ENCODE peak calls at places on chromosomes 2 and 18, in six cellular contexts. One of them, this sample, is unnamed.

GRCh38 chr18:40356153-40356552 is 1598.9 kb upstream of the PIK3C3 start:
- DNase-seq in A549: no peak
- DNase-seq in cardiac muscle cell: no peak
- DNase-seq in tibial nerve: no peak
- DNase-seq in thyroid gland: no peak
- DNase-seq in AG04450: no peak
- DNase-seq in this sample: no peak

GRCh38 chr2:149125031-149125725 is 86.7 kb downstream of the LYPD6B start:
- DNase-seq in A549: no peak
- DNase-seq in cardiac muscle cell: no peak
- DNase-seq in tibial nerve: no peak
- DNase-seq in thyroid gland: no peak
- DNase-seq in AG04450: no peak
- DNase-seq in this sample: no peak

GRCh38 chr2:143128681-143129580 is at the start of gene ARHGAP15:
- DNase-seq in A549: no peak
- DNase-seq in cardiac muscle cell: no peak
- DNase-seq in tibial nerve: no peak
- DNase-seq in thyroid gland: peak; percentile 9
- DNase-seq in AG04450: no peak
- DNase-seq in this sample: no peak

GRCh38 chr2:55163258-55163657 is 68.8 kb downstream of the CLHC1 start:
- DNase-seq in A549: no peak
- DNase-seq in cardiac muscle cell: no peak
- DNase-seq in tibial nerve: peak; percentile 28
- DNase-seq in thyroid gland: peak; percentile 20
- DNase-seq in AG04450: no peak
- DNase-seq in this sample: peak; percentile 57

GRCh38 chr2:114534051-114534727 is 91.7 kb downstream of the DPP10 start:
- DNase-seq in A549: no peak
- DNase-seq in cardiac muscle cell: no peak
- DNase-seq in tibial nerve: no peak
- DNase-seq in thyroid gland: no peak
- DNase-seq in AG04450: no peak
- DNase-seq in this sample: no peak

GRCh38 chr2:152335851-152336102 is 803 bp downstream of the FMNL2 start:
- DNase-seq in A549: no peak
- DNase-seq in cardiac muscle cell: no peak
- DNase-seq in tibial nerve: no peak
- DNase-seq in thyroid gland: peak; percentile 42
- DNase-seq in AG04450: no peak
- DNase-seq in this sample: no peak

GRCh38 chr2:11901351-11902069 is 155.1 kb downstream of the LPIN1 start:
- DNase-seq in A549: no peak
- DNase-seq in cardiac muscle cell: no peak
- DNase-seq in tibial nerve: no peak
- DNase-seq in thyroid gland: no peak
- DNase-seq in AG04450: no peak
- DNase-seq in this sample: no peak

GRCh38 chr2:4381049-4381448 is 677.7 kb downstream of the DCDC2C start:
- DNase-seq in A549: no peak
- DNase-seq in cardiac muscle cell: no peak
- DNase-seq in tibial nerve: no peak
- DNase-seq in thyroid gland: no peak
- DNase-seq in AG04450: no peak
- DNase-seq in this sample: no peak

GRCh38 chr2:85353876-85354285 is 447 bp downstream of the RETSAT start:
- DNase-seq in A549: peak; percentile 69
- DNase-seq in cardiac muscle cell: no peak
- DNase-seq in tibial nerve: peak; percentile 15
- DNase-seq in thyroid gland: peak; percentile 90
- DNase-seq in AG04450: no peak
- DNase-seq in this sample: peak; percentile 7

GRCh38 chr2:9164112-9164608 is 42.5 kb upstream of the ASAP2 start:
- DNase-seq in A549: no peak
- DNase-seq in cardiac muscle cell: no peak
- DNase-seq in tibial nerve: no peak
- DNase-seq in thyroid gland: no peak
- DNase-seq in AG04450: no peak
- DNase-seq in this sample: no peak

GRCh38 chr2:58891828-58892366 is 650.8 kb upstream of the FANCL start:
- DNase-seq in A549: no peak
- DNase-seq in cardiac muscle cell: no peak
- DNase-seq in tibial nerve: no peak
- DNase-seq in thyroid gland: no peak
- DNase-seq in AG04450: no peak
- DNase-seq in this sample: no peak

DNA sequence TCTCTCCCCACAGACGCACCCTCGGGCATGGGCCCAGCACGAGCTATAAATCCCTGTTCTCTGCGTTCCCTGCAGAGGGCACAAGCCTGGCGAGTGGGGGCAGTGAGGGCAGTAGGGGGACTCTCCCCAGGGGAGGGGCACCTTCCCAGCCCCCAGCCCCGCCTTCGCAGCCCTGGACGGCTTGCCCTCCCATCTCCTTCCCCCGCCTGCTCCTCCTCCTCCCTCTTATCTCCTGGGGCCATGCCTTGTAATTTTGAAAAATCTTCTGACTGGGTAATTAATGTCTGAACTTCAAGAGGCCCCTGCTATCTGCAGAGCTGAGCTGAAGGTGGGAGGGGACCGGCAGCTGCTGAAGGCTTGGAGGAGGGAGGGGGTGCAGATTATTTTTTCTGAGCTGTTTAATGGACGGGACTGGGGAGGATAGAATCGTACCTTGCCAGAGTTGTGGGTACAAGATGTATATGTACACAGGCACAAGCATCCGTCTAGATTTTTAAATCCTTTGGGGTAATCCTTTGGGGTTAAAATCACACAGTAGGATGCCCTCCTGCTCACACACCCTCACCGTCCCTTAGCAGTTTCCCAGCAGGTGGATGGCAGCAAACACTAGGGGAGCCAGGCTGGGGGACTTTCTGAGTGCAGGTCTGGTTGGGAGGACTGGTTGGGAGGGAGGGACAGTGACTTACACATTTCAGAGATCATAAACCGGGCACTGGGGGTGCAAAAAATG is 121.9 kb downstream of the SMAD7 start:
- DNase-seq in A549: no peak
- DNase-seq in cardiac muscle cell: peak; percentile 60
- DNase-seq in tibial nerve: no peak
- DNase-seq in thyroid gland: no peak
- DNase-seq in AG04450: no peak
- DNase-seq in this sample: no peak
- TF ChIP-seq CTCF in A549: no peak
- TF ChIP-seq CTCF in cardiac muscle cell: no peak
- TF ChIP-seq CTCF in tibial nerve: no peak
- TF ChIP-seq CTCF in thyroid gland: no peak
- TF ChIP-seq CTCF in AG04450: no peak
- TF ChIP-seq CTCF in this sample: no peak

GRCh38 chr2:239241431-239241830 is 159.4 kb downstream of the HDAC4 start:
- DNase-seq in A549: no peak
- DNase-seq in cardiac muscle cell: no peak
- DNase-seq in tibial nerve: no peak
- DNase-seq in thyroid gland: no peak
- DNase-seq in AG04450: no peak
- DNase-seq in this sample: no peak

GRCh38 chr2:239238839-239239606 is 161.8 kb downstream of the HDAC4 start:
- DNase-seq in A549: no peak
- DNase-seq in cardiac muscle cell: no peak
- DNase-seq in tibial nerve: no peak
- DNase-seq in thyroid gland: no peak
- DNase-seq in AG04450: no peak
- DNase-seq in this sample: no peak

GRCh38 chr2:239238381-239238780 is 162.4 kb downstream of the HDAC4 start:
- DNase-seq in A549: no peak
- DNase-seq in cardiac muscle cell: no peak
- DNase-seq in tibial nerve: no peak
- DNase-seq in thyroid gland: no peak
- DNase-seq in AG04450: no peak
- DNase-seq in this sample: no peak

GRCh38 chr2:239239607-239240479 is 161.0 kb downstream of the HDAC4 start:
- DNase-seq in A549: no peak
- DNase-seq in cardiac muscle cell: no peak
- DNase-seq in tibial nerve: no peak
- DNase-seq in thyroid gland: no peak
- DNase-seq in AG04450: no peak
- DNase-seq in this sample: no peak

DNA sequence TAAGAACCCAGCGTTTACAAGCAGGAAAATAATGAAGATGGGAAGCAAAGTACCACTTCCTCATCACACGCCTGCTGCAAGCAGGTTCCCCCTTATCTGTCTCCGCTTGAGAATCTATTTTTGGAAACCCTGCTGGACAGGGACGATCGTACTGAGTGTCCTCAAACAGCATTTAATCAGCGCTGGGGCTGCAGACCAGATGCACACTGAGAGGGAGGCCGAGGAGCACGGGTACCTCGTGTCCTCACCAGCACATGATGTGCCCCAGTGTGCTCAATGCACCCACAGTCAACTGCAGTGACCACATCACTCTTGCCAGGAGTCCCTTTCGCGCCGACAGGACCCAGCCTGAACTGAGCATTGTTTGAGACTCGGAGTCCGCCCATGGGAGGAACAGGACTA is 160.3 kb downstream of the HDAC4 start:
- DNase-seq in A549: no peak
- DNase-seq in cardiac muscle cell: no peak
- DNase-seq in tibial nerve: no peak
- DNase-seq in thyroid gland: no peak
- DNase-seq in AG04450: no peak
- DNase-seq in this sample: no peak
- H3K4me3 ChIP-seq in A549: no peak overlapping the region
- H3K4me3 ChIP-seq in cardiac muscle cell: no peak overlapping the region
- H3K4me3 ChIP-seq in tibial nerve: no peak overlapping the region
- H3K4me3 ChIP-seq in thyroid gland: no peak overlapping the region
- H3K4me3 ChIP-seq in AG04450: no peak overlapping the region
- H3K4me3 ChIP-seq in this sample: no peak overlapping the region

DNA sequence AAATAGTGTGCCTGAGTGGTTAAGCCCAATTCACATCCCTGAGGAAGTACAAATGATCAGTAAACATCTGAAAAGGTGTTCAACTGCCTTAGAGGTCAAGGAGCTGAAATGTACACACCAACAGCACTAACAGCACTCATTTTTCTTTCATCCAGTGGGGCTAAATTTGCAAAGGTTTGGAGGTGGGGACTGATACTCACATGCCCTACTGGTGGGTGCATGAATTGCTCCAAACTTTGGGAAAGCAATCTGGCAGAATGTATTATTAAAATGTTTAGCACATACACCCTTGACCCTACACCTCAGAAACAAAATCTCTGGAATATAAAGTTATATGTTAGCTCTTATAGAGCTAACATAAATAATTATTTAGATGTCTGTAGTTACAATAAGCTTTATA is 19.0 kb upstream of the FAM178B start:
- DNase-seq in A549: peak; percentile 20
- DNase-seq in cardiac muscle cell: no peak
- DNase-seq in tibial nerve: no peak
- DNase-seq in thyroid gland: no peak
- DNase-seq in AG04450: no peak
- DNase-seq in this sample: no peak
- TF ChIP-seq CTCF in A549: no peak
- TF ChIP-seq CTCF in cardiac muscle cell: peak; percentile 48
- TF ChIP-seq CTCF in tibial nerve: no peak
- TF ChIP-seq CTCF in thyroid gland: no peak
- TF ChIP-seq CTCF in AG04450: peak; percentile 49
- TF ChIP-seq CTCF in this sample: peak; percentile 48

DNA sequence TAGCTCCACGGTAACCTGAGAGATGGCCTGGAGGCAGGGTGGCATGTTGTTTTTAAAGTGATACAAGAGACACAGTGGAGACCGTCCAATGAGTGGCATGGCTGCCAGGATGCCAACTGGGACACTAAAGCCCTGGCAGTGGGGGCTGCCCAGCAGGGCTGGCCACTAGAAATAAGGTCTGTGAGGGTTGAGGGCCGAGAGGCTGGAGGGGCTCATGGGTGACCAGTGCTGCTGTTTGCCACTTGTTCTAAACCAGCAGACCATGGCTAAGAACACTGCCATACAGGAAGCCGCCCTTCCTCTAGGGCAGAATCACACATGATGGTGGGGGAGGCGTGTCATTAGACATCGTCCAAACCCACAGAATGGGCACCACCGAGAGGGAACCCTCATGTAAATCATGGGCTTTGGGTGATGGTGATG is 71.9 kb downstream of the ALPK2 start:
- DNase-seq in A549: no peak
- DNase-seq in cardiac muscle cell: no peak
- DNase-seq in tibial nerve: no peak
- DNase-seq in thyroid gland: peak; percentile 11
- DNase-seq in AG04450: no peak
- DNase-seq in this sample: no peak
- H3K4me3 ChIP-seq in A549: no peak overlapping the region
- H3K4me3 ChIP-seq in cardiac muscle cell: no peak overlapping the region
- H3K4me3 ChIP-seq in tibial nerve: no peak overlapping the region
- H3K4me3 ChIP-seq in thyroid gland: no peak overlapping the region
- H3K4me3 ChIP-seq in AG04450: no peak overlapping the region
- H3K4me3 ChIP-seq in this sample: no peak overlapping the region

GRCh38 chr2:231413456-231413855 is 17.9 kb downstream of the B3GNT7 start:
- DNase-seq in A549: no peak
- DNase-seq in cardiac muscle cell: no peak
- DNase-seq in tibial nerve: no peak
- DNase-seq in thyroid gland: no peak
- DNase-seq in AG04450: no peak
- DNase-seq in this sample: no peak

GRCh38 chr2:231413921-231414476 is 18.5 kb downstream of the B3GNT7 start:
- DNase-seq in A549: no peak
- DNase-seq in cardiac muscle cell: no peak
- DNase-seq in tibial nerve: no peak
- DNase-seq in thyroid gland: no peak
- DNase-seq in AG04450: no peak
- DNase-seq in this sample: no peak

GRCh38 chr2:231411237-231411636 is 15.7 kb downstream of the B3GNT7 start:
- DNase-seq in A549: no peak
- DNase-seq in cardiac muscle cell: no peak
- DNase-seq in tibial nerve: no peak
- DNase-seq in thyroid gland: no peak
- DNase-seq in AG04450: no peak
- DNase-seq in this sample: no peak

GRCh38 chr2:231411871-231412615 is 16.5 kb downstream of the B3GNT7 start:
- DNase-seq in A549: peak; percentile 67
- DNase-seq in cardiac muscle cell: peak; percentile 91
- DNase-seq in tibial nerve: peak; percentile 87
- DNase-seq in thyroid gland: peak; percentile 87
- DNase-seq in AG04450: peak; percentile 50
- DNase-seq in this sample: peak; percentile 76

GRCh38 chr2:231412616-231412963 is 17.1 kb downstream of the B3GNT7 start:
- DNase-seq in A549: no peak
- DNase-seq in cardiac muscle cell: no peak
- DNase-seq in tibial nerve: no peak
- DNase-seq in thyroid gland: no peak
- DNase-seq in AG04450: no peak
- DNase-seq in this sample: no peak
- TF ChIP-seq CTCF in A549: no peak
- TF ChIP-seq CTCF in cardiac muscle cell: no peak
- TF ChIP-seq CTCF in tibial nerve: no peak
- TF ChIP-seq CTCF in thyroid gland: no peak
- TF ChIP-seq CTCF in AG04450: no peak
- TF ChIP-seq CTCF in this sample: no peak

This sample was measured in astrocyte of the spinal cord.